ENCODE peak calls at places on chromosomes 2 and 18, in eight cellular contexts. A, C, I, O, Z, Q, P and W are unnamed samples.

GRCh38 chr18:48983793-48984437 is 33.1 kb upstream of the SMAD7 start:
- DNase-seq in A (peak), C (no peak), I (peak), O (no peak), Z (peak), Q (no peak), P (peak), W (no peak)

GRCh38 chr2:3301001-3301400 is 76.6 kb downstream of the EIPR1 start:
- DNase-seq in A (no peak), C (peak), I (peak), O (no peak), Z (no peak), Q (no peak), P (peak), W (no peak)

GRCh38 chr2:220969348-220969747 is 602.8 kb downstream of the EPHA4 start:
- DNase-seq in A (no peak), C (no peak), I (no peak), O (no peak), Z (no peak), Q (no peak), P (no peak), W (no peak)

GRCh38 chr2:1496394-1496821 is 83.1 kb downstream of the TPO start:
- DNase-seq in A (no peak), C (no peak), I (no peak), O (no peak), Z (no peak), Q (no peak), P (no peak), W (no peak)

GRCh38 chr2:28377984-28378678 is 14.5 kb upstream of the FOSL2 start:
- DNase-seq in A (peak), C (peak), I (no peak), O (no peak), Z (no peak), Q (no peak), P (no peak), W (no peak)

GRCh38 chr2:238143239-238143951 is 4.9 kb downstream of the KLHL30 start:
- DNase-seq in A (no peak), C (no peak), I (peak), O (no peak), Z (no peak), Q (no peak), P (peak), W (no peak)

GRCh38 chr2:234669001-234669400 is 172.1 kb upstream of the ARL4C start:
- DNase-seq in A (no peak), C (no peak), I (no peak), O (no peak), Z (no peak), Q (no peak), P (no peak), W (no peak)

GRCh38 chr2:68185541-68186164 is 28.0 kb downstream of the PNO1 start:
- DNase-seq in A (peak), C (peak), I (peak), O (peak), Z (peak), Q (peak), P (peak), W (no peak)

GRCh38 chr2:63435080-63435479 is 153.2 kb downstream of the WDPCP start:
- DNase-seq in A (no peak), C (no peak), I (no peak), O (no peak), Z (no peak), Q (no peak), P (peak), W (no peak)

GRCh38 chr2:199463000-199463692 is 5.4 kb upstream of the SATB2 start:
- DNase-seq in A (peak), C (peak), I (peak), O (peak), Z (peak), Q (peak), P (peak), W (no peak)

GRCh38 chr2:120315367-120316033 is 30.4 kb upstream of the INHBB start:
- DNase-seq in A (no peak), C (peak), I (no peak), O (no peak), Z (no peak), Q (no peak), P (no peak), W (no peak)

GRCh38 chr2:219480004-219480403 is 18.7 kb upstream of the GMPPA start:
- DNase-seq in A (no peak), C (no peak), I (no peak), O (no peak), Z (no peak), Q (no peak), P (no peak), W (no peak)

GRCh38 chr2:216211141-216211540 is 102.0 kb downstream of the XRCC5 start:
- DNase-seq in A (no peak), C (no peak), I (no peak), O (no peak), Z (no peak), Q (no peak), P (no peak), W (no peak)

GRCh38 chr18:48820483-48821250 is 130.1 kb downstream of the SMAD7 start:
- DNase-seq in A (no peak), C (peak), I (no peak), O (no peak), Z (peak), Q (no peak), P (no peak), W (no peak)

GRCh38 chr2:2012505-2012904 is 268.2 kb upstream of the PXDN start:
- DNase-seq in A (no peak), C (no peak), I (no peak), O (no peak), Z (no peak), Q (no peak), P (no peak), W (no peak)

GRCh38 chr2:37201766-37202165 is 5.5 kb downstream of the CEBPZOS start:
- DNase-seq in A (no peak), C (no peak), I (peak), O (no peak), Z (peak), Q (no peak), P (no peak), W (no peak)

GRCh38 chr2:200596774-200597173 is 11.0 kb downstream of the AOX1 start:
- DNase-seq in A (peak), C (no peak), I (no peak), O (peak), Z (no peak), Q (no peak), P (no peak), W (no peak)

GRCh38 chr2:202289394-202290204 is 24.0 kb downstream of the NOP58 start:
- DNase-seq in A (no peak), C (no peak), I (no peak), O (no peak), Z (no peak), Q (no peak), P (no peak), W (no peak)

GRCh38 chr2:108570416-108570815 is 36.1 kb downstream of the LIMS1 start:
- DNase-seq in A (no peak), C (no peak), I (peak), O (peak), Z (no peak), Q (no peak), P (peak), W (no peak)

GRCh38 chr18:40293311-40293710 is 1661.7 kb upstream of the PIK3C3 start:
- DNase-seq in A (no peak), C (no peak), I (no peak), O (no peak), Z (no peak), Q (peak), P (peak), W (no peak)

GRCh38 chr2:128261245-128262128 is 57.2 kb downstream of the HS6ST1 start:
- DNase-seq in A (no peak), C (no peak), I (no peak), O (no peak), Z (no peak), Q (no peak), P (no peak), W (no peak)

GRCh38 chr2:234978466-234979203 is 26.8 kb downstream of the SH3BP4 start:
- DNase-seq in A (peak), C (no peak), I (peak), O (no peak), Z (no peak), Q (no peak), P (peak), W (no peak)

GRCh38 chr2:119678021-119678656 is 862 bp upstream of the TMEM177 start:
- DNase-seq in A (peak), C (no peak), I (no peak), O (no peak), Z (no peak), Q (no peak), P (no peak), W (no peak)

GRCh38 chr2:240329116-240329665 is 106.3 kb upstream of the GPC1 start:
- DNase-seq in A (no peak), C (no peak), I (no peak), O (no peak), Z (no peak), Q (no peak), P (no peak), W (no peak)

GRCh38 chr18:44839239-44839666 is 158.6 kb downstream of the SETBP1 start:
- DNase-seq in A (peak), C (peak), I (peak), O (peak), Z (no peak), Q (peak), P (peak), W (no peak)

GRCh38 chr2:127763776-127764175 is 47.2 kb downstream of the WDR33 start:
- DNase-seq in A (no peak), C (no peak), I (peak), O (no peak), Z (no peak), Q (no peak), P (peak), W (no peak)

GRCh38 chr2:222668755-222669154 is 2.7 kb upstream of the MOGAT1 start:
- DNase-seq in A (no peak), C (no peak), I (no peak), O (no peak), Z (no peak), Q (no peak), P (no peak), W (no peak)

GRCh38 chr2:70902067-70902442 is 33.6 kb upstream of the ATP6V1B1 start:
- DNase-seq in A (no peak), C (no peak), I (peak), O (no peak), Z (no peak), Q (no peak), P (no peak), W (no peak)

GRCh38 chr2:85753525-85754312 is at the start of gene ATOH8:
- DNase-seq in A (peak), C (peak), I (peak), O (peak), Z (peak), Q (peak), P (peak), W (no peak)

DNA sequence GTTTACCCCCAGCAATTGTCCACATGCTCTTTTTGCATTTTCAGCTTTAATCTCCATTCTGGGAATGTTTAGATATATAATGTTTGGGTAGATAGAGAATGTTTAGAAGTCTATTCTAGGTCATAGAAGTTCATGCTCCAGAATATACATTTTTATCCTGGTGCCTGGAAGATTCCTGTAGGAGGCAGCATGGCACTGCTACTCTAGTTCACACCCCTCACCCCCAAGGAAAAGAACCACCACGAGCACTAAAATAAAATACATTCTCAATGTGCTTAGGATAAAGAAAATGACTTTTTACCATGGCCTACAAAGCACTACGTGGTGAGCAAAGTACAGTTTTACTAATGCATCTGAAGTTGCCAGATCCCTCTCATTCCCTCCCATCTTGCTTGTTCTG is 53.8 kb downstream of the MYO1B start:
- DNase-seq in A (no peak), C (no peak), I (peak), O (no peak), Z (no peak), Q (no peak), P (no peak), W (no peak)
- TF ChIP-seq CTCF in A (no peak), C (peak), I (peak), O (no peak), Z (no peak), Q (peak), P (peak), W (peak)

DNA sequence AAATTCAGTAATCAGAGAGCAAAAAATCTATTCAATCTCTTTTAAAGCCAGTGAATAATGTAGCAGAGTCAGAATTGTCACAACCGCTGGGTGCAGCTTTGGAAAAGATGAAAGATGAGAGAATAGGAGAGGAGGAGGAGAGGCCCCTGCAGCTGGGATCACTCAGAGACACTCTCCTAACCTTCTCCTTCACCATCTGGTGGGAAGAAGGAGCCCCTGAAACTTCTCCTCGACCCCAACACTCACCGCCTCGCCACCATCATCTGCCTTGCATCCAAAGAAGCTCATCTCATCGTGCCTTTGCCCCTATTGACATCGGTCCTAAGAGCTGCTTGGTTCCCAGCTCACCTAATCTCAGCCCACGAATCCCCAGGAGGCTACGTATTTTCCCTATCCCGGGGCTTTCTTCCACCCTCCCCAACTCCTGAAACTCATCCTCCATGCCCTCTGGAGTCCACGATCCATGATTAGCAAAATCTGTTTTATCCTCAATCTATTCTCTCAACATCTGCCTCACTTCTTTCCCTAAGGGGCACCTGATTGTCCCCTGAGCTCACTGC is 58.5 kb downstream of the PKDCC start:
- DNase-seq in A (no peak), C (no peak), I (no peak), O (no peak), Z (no peak), Q (no peak), P (no peak), W (no peak)
- H3K4me3 ChIP-seq in A (no peak), C (peak), I (no peak), O (no peak), Z (peak), Q (no peak), P (no peak), W (no peak)

GRCh38 chr2:23563673-23564617 is 179.0 kb downstream of the KLHL29 start:
- DNase-seq in A (peak), C (peak), I (peak), O (no peak), Z (no peak), Q (peak), P (peak), W (no peak)
- TF ChIP-seq CTCF in A (no peak), C (no peak), I (no peak), O (no peak), Z (no peak), Q (peak), P (peak), W (no peak)

GRCh38 chr2:26411419-26411818 is 9.7 kb downstream of the DRC1 start:
- DNase-seq in A (no peak), C (no peak), I (no peak), O (no peak), Z (no peak), Q (no peak), P (no peak), W (no peak)
- H3K4me3 ChIP-seq in A (no peak), C (peak), I (no peak), O (no peak), Z (no peak), Q (no peak), P (no peak), W (no peak)

GRCh38 chr2:181715033-181715630 is 34.8 kb upstream of the NEUROD1 start:
- DNase-seq in A (peak), C (peak), I (peak), O (peak), Z (peak), Q (peak), P (peak), W (peak)
- TF ChIP-seq CTCF in A (peak), C (peak), I (peak), O (peak), Z (peak), Q (peak), P (peak), W (peak)

DNA sequence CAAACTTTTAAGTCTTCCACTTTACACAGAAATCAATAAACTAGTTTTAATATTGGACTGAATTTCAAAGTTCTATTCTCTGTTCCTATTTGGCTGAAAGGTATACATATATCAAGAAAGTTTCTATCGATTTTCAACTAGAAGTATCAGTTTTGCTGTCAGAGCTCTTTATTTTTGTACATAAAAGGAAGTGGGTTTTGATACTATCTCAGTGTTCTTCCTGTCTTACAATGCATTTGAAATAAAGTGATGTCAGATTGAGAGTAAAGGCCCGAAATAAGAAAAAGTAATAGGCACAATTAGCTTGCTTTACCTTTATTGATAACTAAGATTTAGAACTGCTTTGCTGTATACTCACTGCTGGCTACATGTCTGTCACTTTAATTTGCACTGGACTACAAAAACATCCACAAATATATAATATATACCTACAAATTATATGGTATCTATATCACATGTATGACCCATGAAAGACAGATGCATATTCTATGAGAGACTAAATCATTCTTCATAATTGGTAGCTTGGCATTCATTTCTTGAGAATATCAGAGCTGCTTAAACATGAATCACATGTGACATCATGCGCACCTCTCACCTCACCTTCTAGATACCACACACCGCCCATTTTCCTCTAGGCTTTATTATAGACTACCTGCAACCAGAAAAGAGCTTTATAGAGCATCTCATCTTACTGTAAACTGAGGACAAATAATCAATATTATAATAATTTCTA is 83.6 kb downstream of the ASXL2 start:
- DNase-seq in A (no peak), C (no peak), I (no peak), O (no peak), Z (peak), Q (no peak), P (peak), W (no peak)
- H3K4me3 ChIP-seq in A (no peak), C (no peak), I (no peak), O (no peak), Z (no peak), Q (no peak), P (no peak), W (no peak)

GRCh38 chr2:226977775-226978190 is 141.9 kb downstream of the RHBDD1 start:
- DNase-seq in A (no peak), C (no peak), I (peak), O (peak), Z (no peak), Q (no peak), P (peak), W (no peak)

GRCh38 chr2:226981731-226982373 is 146.0 kb downstream of the RHBDD1 start:
- DNase-seq in A (no peak), C (no peak), I (no peak), O (peak), Z (peak), Q (no peak), P (peak), W (no peak)

GRCh38 chr2:226978300-226978699 is 142.4 kb downstream of the RHBDD1 start:
- DNase-seq in A (no peak), C (no peak), I (no peak), O (no peak), Z (no peak), Q (no peak), P (no peak), W (no peak)

GRCh38 chr2:226983891-226984290 is 148.0 kb downstream of the RHBDD1 start:
- DNase-seq in A (no peak), C (no peak), I (no peak), O (no peak), Z (peak), Q (no peak), P (no peak), W (no peak)

DNA sequence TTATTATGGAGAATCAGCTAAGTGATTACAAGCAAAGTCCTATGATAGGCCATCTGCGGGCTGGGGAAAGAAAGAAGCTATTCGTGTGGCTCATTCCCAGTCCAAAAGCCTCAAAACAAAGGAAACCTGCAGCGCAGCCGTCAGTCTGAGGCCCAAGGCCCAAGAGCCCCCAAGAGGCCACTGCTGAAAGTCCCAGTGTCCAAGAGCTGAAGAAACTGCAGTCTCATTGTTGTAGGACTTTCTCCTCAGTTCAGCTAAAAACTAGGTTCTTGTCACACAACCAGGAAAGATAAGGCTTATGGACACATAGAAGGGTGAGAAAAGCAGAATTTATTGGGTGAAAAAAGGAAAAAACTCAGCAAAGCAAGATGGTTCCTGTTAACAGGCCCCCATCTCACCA is 143.2 kb downstream of the RHBDD1 start:
- DNase-seq in A (no peak), C (no peak), I (no peak), O (no peak), Z (no peak), Q (peak), P (no peak), W (no peak)
- TF ChIP-seq CTCF in A (no peak), C (no peak), I (no peak), O (no peak), Z (peak), Q (no peak), P (no peak), W (no peak)

DNA sequence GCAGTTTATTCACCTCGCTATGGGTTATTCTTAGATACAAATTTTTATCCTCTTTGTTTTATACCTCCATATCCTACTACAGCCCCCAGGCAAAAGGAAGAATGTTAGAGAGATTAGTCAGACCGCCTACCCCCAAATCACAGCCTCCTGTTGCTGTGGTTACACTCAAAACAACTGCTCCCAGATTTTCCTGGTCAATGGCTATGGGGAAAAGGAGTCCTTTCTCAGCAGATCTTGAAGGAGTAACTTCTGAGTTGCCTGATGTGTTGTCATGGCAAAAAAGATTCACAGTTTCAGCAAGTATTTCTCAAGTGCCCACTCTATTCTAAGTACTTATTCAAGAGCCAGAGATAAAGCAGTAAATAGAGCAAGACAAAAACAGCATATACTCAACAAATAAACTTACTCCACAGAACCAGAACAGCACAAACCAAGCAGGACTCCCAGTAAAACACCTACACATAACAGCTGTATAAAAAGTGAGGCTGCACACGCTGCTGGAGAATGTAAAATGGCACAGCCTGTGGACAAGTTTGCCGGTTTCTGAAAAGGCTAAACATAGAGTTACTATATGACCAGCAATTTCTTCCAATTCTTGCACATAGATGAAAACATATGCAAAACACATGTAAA is 104.8 kb downstream of the NOL10 start:
- DNase-seq in A (no peak), C (no peak), I (peak), O (peak), Z (no peak), Q (no peak), P (peak), W (peak)
- H3K4me3 ChIP-seq in A (no peak), C (no peak), I (no peak), O (no peak), Z (no peak), Q (no peak), P (no peak), W (no peak)